ENCODE peak calls at places on chromosomes 16 and 17, in four cellular contexts. One of them, this sample, is unnamed.

GRCh38 chr16:29993191-29993902 is 2.1 kb downstream of the HIRIP3 start:
- DNase-seq in cardiac fibroblast: no peak
- DNase-seq in heart right ventricle: no peak
- DNase-seq in CD4-positive, alpha-beta T cell: no peak
- DNase-seq in this sample: no peak

GRCh38 chr17:16100737-16101400 is 101.2 kb downstream of the TTC19 start:
- DNase-seq in cardiac fibroblast: peak; percentile 38
- DNase-seq in heart right ventricle: no peak
- DNase-seq in CD4-positive, alpha-beta T cell: no peak
- DNase-seq in this sample: no peak

GRCh38 chr17:47635734-47636133 is 14.0 kb upstream of the KPNB1 start:
- DNase-seq in cardiac fibroblast: no peak
- DNase-seq in heart right ventricle: no peak
- DNase-seq in CD4-positive, alpha-beta T cell: no peak
- DNase-seq in this sample: no peak

GRCh38 chr16:72677662-72678447 is 370.1 kb downstream of the ZFHX3 start:
- DNase-seq in cardiac fibroblast: peak; percentile 78
- DNase-seq in heart right ventricle: no peak
- DNase-seq in CD4-positive, alpha-beta T cell: no peak
- DNase-seq in this sample: no peak

GRCh38 chr16:69718365-69718764 is 8.0 kb downstream of the NQO1 start:
- DNase-seq in cardiac fibroblast: no peak
- DNase-seq in heart right ventricle: no peak
- DNase-seq in CD4-positive, alpha-beta T cell: no peak
- DNase-seq in this sample: no peak

GRCh38 chr17:600576-601301 is 113.9 kb downstream of the VPS53 start:
- DNase-seq in cardiac fibroblast: no peak
- DNase-seq in heart right ventricle: no peak
- DNase-seq in CD4-positive, alpha-beta T cell: no peak
- DNase-seq in this sample: no peak

GRCh38 chr17:27378482-27379200 is 77.6 kb upstream of the KSR1 start:
- DNase-seq in cardiac fibroblast: no peak
- DNase-seq in heart right ventricle: no peak
- DNase-seq in CD4-positive, alpha-beta T cell: no peak
- DNase-seq in this sample: no peak

GRCh38 chr16:9360075-9360474 is 268.6 kb downstream of the HAPSTR1 start:
- DNase-seq in cardiac fibroblast: no peak
- DNase-seq in heart right ventricle: no peak
- DNase-seq in CD4-positive, alpha-beta T cell: no peak
- DNase-seq in this sample: no peak

GRCh38 chr16:88857728-88858339 is 907 bp downstream of the TRAPPC2L start:
- DNase-seq in cardiac fibroblast: peak; percentile 78
- DNase-seq in heart right ventricle: peak; percentile 81
- DNase-seq in CD4-positive, alpha-beta T cell: peak; percentile 61
- DNase-seq in this sample: peak; percentile 64

GRCh38 chr16:52861614-52862022 is 191.1 kb downstream of the CHD9NB start:
- DNase-seq in cardiac fibroblast: no peak
- DNase-seq in heart right ventricle: no peak
- DNase-seq in CD4-positive, alpha-beta T cell: no peak
- DNase-seq in this sample: peak; percentile 17
- TF ChIP-seq CTCF in cardiac fibroblast: no peak
- TF ChIP-seq CTCF in heart right ventricle: no peak
- TF ChIP-seq CTCF in CD4-positive, alpha-beta T cell: no peak
- TF ChIP-seq CTCF in this sample: peak; percentile 71

GRCh38 chr17:82797061-82797460 is 42.8 kb downstream of the ZNF750 start:
- DNase-seq in cardiac fibroblast: no peak
- DNase-seq in heart right ventricle: no peak
- DNase-seq in CD4-positive, alpha-beta T cell: no peak
- DNase-seq in this sample: no peak
- TF ChIP-seq CTCF in cardiac fibroblast: no peak
- TF ChIP-seq CTCF in heart right ventricle: no peak
- TF ChIP-seq CTCF in CD4-positive, alpha-beta T cell: no peak
- TF ChIP-seq CTCF in this sample: no peak

DNA sequence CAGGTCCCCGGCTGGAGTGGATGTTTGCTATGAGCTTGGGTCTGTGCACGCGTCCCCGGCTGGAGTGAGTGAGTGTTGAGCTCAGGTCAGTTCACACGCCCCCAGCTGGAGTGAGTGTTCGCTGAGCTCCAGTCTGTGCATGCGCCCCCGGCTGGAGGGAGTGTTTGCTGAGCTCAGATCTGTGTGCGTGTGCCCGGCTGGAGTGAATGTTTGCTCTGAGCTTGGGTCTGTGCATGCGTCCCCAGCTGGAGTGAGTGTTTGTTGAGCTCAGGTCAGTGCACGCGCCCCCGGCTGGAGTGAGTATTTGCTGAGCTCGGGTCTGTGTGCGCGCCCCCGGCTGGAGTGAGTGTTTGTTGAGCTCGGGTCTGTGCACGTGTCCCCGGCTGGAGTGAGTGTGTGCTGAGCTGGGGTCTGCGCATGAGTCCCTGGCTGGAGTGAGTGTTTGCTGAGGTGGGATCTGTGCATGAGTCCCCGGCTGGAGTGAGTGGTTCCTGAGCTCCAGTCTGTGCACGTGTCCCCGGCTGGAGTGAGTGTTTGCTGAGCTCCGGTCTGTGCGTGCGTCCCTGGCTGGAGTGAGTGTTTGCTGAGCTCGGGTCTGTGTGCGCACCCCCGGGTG is 284.2 kb downstream of the SNX29 start:
- DNase-seq in cardiac fibroblast: peak; percentile 9
- DNase-seq in heart right ventricle: no peak
- DNase-seq in CD4-positive, alpha-beta T cell: no peak
- DNase-seq in this sample: no peak
- TF ChIP-seq CTCF in cardiac fibroblast: no peak
- TF ChIP-seq CTCF in heart right ventricle: no peak
- TF ChIP-seq CTCF in CD4-positive, alpha-beta T cell: no peak
- TF ChIP-seq CTCF in this sample: no peak

GRCh38 chr17:50425682-50426471 is at the start of gene ACSF2:
- DNase-seq in cardiac fibroblast: peak; percentile 47
- DNase-seq in heart right ventricle: peak; percentile 82
- DNase-seq in CD4-positive, alpha-beta T cell: peak; percentile 48
- DNase-seq in this sample: peak; percentile 35

GRCh38 chr17:50428831-50429424 is 2.9 kb downstream of the ACSF2 start:
- DNase-seq in cardiac fibroblast: no peak
- DNase-seq in heart right ventricle: no peak
- DNase-seq in CD4-positive, alpha-beta T cell: no peak
- DNase-seq in this sample: no peak

GRCh38 chr17:50426472-50426782 is 409 bp downstream of the ACSF2 start:
- DNase-seq in cardiac fibroblast: no peak
- DNase-seq in heart right ventricle: no peak
- DNase-seq in CD4-positive, alpha-beta T cell: no peak
- DNase-seq in this sample: no peak

GRCh38 chr17:50425001-50425681 is 877 bp upstream of the ACSF2 start:
- DNase-seq in cardiac fibroblast: no peak
- DNase-seq in heart right ventricle: no peak
- DNase-seq in CD4-positive, alpha-beta T cell: no peak
- DNase-seq in this sample: no peak

DNA sequence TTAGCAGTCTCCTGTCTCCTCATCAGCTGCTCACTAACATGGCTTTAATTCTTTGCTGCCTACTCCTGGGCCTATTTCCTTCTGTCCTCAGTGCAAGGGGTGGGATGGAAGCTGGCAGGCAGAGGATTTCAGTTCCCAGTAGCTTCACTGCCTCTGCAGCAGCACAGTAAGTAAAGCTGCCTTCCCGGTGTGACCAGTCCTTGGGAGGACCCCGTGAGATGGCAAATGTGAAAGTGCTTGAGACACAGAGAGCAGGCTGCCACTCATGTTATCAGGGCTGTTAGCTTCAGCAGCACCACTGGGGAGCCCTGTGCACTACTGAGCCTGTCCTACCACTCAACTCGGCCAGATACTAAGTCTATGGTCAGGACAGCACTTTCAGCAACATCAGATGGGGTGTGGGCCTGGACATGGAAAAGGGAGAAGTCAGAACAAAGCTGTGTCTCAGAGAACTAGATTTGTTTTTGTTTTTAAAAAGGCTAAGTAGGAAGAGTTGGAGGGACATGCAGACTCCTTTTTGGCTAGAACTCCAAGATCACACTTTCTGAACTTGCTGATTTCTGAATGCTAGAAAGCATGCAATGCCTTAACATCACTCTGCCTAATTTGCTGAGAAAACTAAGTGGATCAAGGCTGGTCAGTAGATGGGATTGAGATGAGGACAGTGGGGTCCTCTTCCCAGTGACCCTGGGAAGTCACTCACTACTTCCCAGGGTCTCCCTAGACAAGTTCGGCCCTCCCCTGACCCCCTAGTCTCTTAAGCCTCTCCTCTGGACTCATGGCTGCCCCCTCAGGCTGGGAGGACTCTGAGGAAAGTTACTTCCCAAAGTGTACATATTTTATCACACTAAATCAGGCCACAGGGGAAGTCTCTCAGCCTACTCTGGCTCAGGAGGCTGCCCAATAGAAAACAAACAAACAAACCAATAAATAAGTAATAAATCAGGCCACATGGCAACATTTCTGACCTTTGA is 1.1 kb downstream of the ACSF2 start:
- DNase-seq in cardiac fibroblast: peak; percentile 31
- DNase-seq in heart right ventricle: no peak
- DNase-seq in CD4-positive, alpha-beta T cell: no peak
- DNase-seq in this sample: no peak
- TF ChIP-seq CTCF in cardiac fibroblast: no peak
- TF ChIP-seq CTCF in heart right ventricle: peak; percentile 18
- TF ChIP-seq CTCF in CD4-positive, alpha-beta T cell: no peak
- TF ChIP-seq CTCF in this sample: peak; percentile 36

GRCh38 chr16:51053805-51054204 is 97.3 kb downstream of the SALL1 start:
- DNase-seq in cardiac fibroblast: no peak
- DNase-seq in heart right ventricle: no peak
- DNase-seq in CD4-positive, alpha-beta T cell: no peak
- DNase-seq in this sample: no peak
- TF ChIP-seq CTCF in cardiac fibroblast: no peak
- TF ChIP-seq CTCF in heart right ventricle: no peak
- TF ChIP-seq CTCF in CD4-positive, alpha-beta T cell: no peak
- TF ChIP-seq CTCF in this sample: no peak

GRCh38 chr17:62984801-62985200 is 18.8 kb downstream of the TANC2 start:
- DNase-seq in cardiac fibroblast: peak; percentile 12
- DNase-seq in heart right ventricle: no peak
- DNase-seq in CD4-positive, alpha-beta T cell: no peak
- DNase-seq in this sample: no peak

GRCh38 chr17:62986549-62986948 is 20.5 kb downstream of the TANC2 start:
- DNase-seq in cardiac fibroblast: no peak
- DNase-seq in heart right ventricle: no peak
- DNase-seq in CD4-positive, alpha-beta T cell: no peak
- DNase-seq in this sample: no peak

GRCh38 chr17:62981933-62982332 is 15.9 kb downstream of the TANC2 start:
- DNase-seq in cardiac fibroblast: peak; percentile 44
- DNase-seq in heart right ventricle: no peak
- DNase-seq in CD4-positive, alpha-beta T cell: no peak
- DNase-seq in this sample: no peak

DNA sequence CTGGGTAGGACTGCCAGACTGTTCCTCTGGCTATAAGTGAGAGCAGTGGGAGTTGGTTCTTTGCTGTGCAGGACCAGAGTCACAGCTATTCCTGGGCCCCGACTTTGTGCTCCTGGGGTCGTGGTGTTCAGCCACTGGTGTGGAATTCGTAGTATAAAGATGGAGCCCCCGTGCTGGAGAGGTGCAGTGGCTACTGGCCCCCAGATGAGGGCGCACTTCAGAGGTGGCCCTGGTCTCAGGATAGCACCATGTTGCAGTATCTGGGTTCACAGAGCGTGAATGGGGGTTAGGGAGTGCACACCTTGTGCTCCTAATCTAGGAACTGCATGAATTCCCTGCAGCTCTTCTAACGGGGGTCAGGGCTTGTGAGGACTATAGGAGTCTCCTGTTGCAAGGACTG is 21.1 kb downstream of the TANC2 start:
- DNase-seq in cardiac fibroblast: no peak
- DNase-seq in heart right ventricle: no peak
- DNase-seq in CD4-positive, alpha-beta T cell: no peak
- DNase-seq in this sample: no peak
- TF ChIP-seq CTCF in cardiac fibroblast: peak; percentile 42
- TF ChIP-seq CTCF in heart right ventricle: no peak
- TF ChIP-seq CTCF in CD4-positive, alpha-beta T cell: no peak
- TF ChIP-seq CTCF in this sample: peak; percentile 23

DNA sequence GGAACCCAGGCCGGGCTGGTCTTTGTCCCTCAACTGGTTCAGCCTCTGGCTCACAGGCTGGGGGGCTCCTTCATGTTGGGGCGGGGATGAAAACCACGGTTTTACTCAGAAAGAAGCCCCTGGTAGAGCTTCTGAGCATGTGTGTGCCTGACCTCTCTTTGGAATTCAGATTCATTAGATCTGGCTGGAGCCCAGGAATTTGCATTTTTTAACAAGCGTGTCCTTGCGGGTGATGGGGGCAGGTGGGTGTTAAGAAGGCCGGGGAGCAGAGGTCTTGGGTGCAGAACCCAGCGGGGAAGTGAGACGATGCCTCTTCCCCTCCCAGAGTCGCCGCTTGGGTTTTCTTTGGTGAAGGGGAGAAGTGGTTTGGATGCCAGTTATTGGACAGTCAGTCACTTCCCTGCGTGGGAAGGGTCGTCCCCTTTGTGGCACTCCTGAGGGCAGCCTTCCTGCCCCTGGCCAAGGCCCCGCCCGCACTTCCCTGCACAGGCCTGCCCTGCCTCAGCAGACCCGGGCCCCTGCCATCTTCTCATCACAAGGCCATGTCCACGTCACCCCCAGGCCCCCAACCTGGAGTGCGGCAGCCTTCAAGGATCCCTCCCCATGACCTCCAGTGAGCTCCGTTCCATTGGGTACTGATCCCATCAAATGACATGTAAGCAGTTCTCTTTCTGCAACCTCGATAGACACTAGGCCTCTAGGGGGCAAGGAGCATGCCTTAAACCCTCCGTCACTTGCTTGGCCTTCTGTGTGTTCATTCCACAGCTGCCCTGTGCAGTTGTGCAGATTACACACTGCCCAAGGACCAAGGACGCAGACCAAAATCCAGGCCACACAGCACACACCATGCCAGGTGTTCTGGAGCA is 177.7 kb upstream of the CIBAR2 start:
- DNase-seq in cardiac fibroblast: no peak
- DNase-seq in heart right ventricle: no peak
- DNase-seq in CD4-positive, alpha-beta T cell: no peak
- DNase-seq in this sample: no peak
- TF ChIP-seq CTCF in cardiac fibroblast: no peak
- TF ChIP-seq CTCF in heart right ventricle: no peak
- TF ChIP-seq CTCF in CD4-positive, alpha-beta T cell: no peak
- TF ChIP-seq CTCF in this sample: peak; percentile 14

GRCh38 chr16:67919618-67920210 is 11.9 kb downstream of the CTRL start:
- DNase-seq in cardiac fibroblast: no peak
- DNase-seq in heart right ventricle: no peak
- DNase-seq in CD4-positive, alpha-beta T cell: no peak
- DNase-seq in this sample: no peak
- TF ChIP-seq CTCF in cardiac fibroblast: no peak
- TF ChIP-seq CTCF in heart right ventricle: peak; percentile 47
- TF ChIP-seq CTCF in CD4-positive, alpha-beta T cell: no peak
- TF ChIP-seq CTCF in this sample: no peak

This sample was measured in progenitor cell of endocrine pancreas.